ENCODE peak calls at places on chromosome 12, in six cellular contexts. Z is transverse colon, B is Panc1, N is A549, O is aorta, X is RWPE2. E is an unnamed sample.

GRCh38 chr12:50508420-50508819 is 3.6 kb downstream of the DIP2B start:
- DNase-seq in Z (no peak), B (no peak), N (no peak), O (no peak), X (no peak), E (no peak)

GRCh38 chr12:48084066-48084465 is 21.8 kb downstream of the SENP1 start:
- DNase-seq in Z (no peak), B (no peak), N (no peak), O (no peak), X (no peak), E (no peak)

GRCh38 chr12:113467154-113467513 is 4.5 kb downstream of the LHX5 start:
- DNase-seq in Z (no peak), B (no peak), N (no peak), O (no peak), X (no peak), E (no peak)

GRCh38 chr12:121786441-121786825 is 7.1 kb downstream of the RHOF start:
- DNase-seq in Z (peak; percentile 88), B (no peak), N (peak; percentile 76), O (no peak), X (peak; percentile 98), E (peak; percentile 73)

GRCh38 chr12:132506730-132507538 is 17.0 kb downstream of the FBRSL1 start:
- DNase-seq in Z (peak; percentile 31), B (no peak), N (no peak), O (peak; percentile 91), X (no peak), E (no peak)

GRCh38 chr12:67716817-67717216 is 68.3 kb downstream of the DYRK2 start:
- DNase-seq in Z (no peak), B (no peak), N (no peak), O (no peak), X (no peak), E (peak; percentile 59)

GRCh38 chr12:28088566-28089277 is 101.5 kb upstream of the CCDC91 start:
- DNase-seq in Z (no peak), B (no peak), N (no peak), O (no peak), X (no peak), E (no peak)

GRCh38 chr12:65839027-65839426 is 14.7 kb downstream of the HMGA2 start:
- DNase-seq in Z (no peak), B (no peak), N (no peak), O (no peak), X (no peak), E (no peak)

GRCh38 chr12:114858388-114859146 is 174.6 kb upstream of the TBX3 start:
- DNase-seq in Z (peak; percentile 29), B (no peak), N (peak; percentile 28), O (no peak), X (no peak), E (peak; percentile 66)

GRCh38 chr12:114919479-114919878 is 235.5 kb upstream of the TBX3 start:
- DNase-seq in Z (no peak), B (no peak), N (no peak), O (no peak), X (no peak), E (peak; percentile 49)

GRCh38 chr12:132478433-132478803 is 11.5 kb upstream of the FBRSL1 start:
- DNase-seq in Z (no peak), B (no peak), N (no peak), O (no peak), X (no peak), E (no peak)

GRCh38 chr12:93790472-93791152 is 113.4 kb downstream of the CRADD start:
- DNase-seq in Z (no peak), B (no peak), N (peak; percentile 6), O (no peak), X (peak; percentile 81), E (no peak)

GRCh38 chr12:123267991-123268843 is 3.4 kb downstream of the CDK2AP1 start:
- DNase-seq in Z (peak; percentile 20), B (no peak), N (no peak), O (peak; percentile 79), X (no peak), E (no peak)

GRCh38 chr12:857611-858010 is 91.9 kb downstream of the RAD52 start:
- DNase-seq in Z (no peak), B (no peak), N (peak; percentile 44), O (no peak), X (no peak), E (no peak)

DNA sequence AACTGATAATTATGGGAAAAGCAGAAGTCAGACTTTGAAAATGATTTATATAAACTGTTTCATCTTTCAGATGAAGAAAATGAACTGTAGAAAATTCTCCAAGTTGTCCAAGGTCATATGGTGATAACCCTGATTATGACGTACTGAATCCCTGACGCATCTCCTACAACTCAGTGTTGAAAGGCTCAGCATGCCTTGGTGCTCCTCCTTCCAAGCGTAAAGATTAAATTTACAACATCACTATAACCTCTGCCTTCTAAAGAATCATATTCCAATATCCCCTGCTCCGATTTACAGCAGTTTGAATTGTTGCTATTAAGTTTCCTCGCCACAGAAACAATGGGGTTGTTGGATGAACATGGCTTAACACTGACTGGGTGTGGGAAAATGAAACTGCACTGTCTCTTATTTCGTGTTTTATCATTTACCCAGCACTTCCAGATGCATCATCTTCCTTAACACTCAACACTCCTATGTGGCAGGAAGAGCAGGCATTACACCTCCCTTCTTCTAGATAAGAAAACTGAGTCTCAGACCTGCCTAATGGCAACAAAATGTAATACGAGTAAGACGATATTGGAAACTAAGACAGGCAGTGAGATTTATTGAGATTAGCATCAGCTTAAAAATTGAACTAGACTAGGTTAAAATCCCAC is 74.3 kb downstream of the PPM1H start:
- DNase-seq in Z (no peak), B (no peak), N (no peak), O (no peak), X (no peak), E (no peak)
- H3K4me3 ChIP-seq in Z (no peak overlapping the region), B (no peak overlapping the region), N (no peak overlapping the region), O (no peak overlapping the region), X (no peak overlapping the region), E (no peak overlapping the region)

GRCh38 chr12:124716208-124717141 is 147.2 kb downstream of the SCARB1 start:
- DNase-seq in Z (no peak), B (no peak), N (no peak), O (no peak), X (no peak), E (no peak)
- H3K4me1 ChIP-seq in Z (peaks cover 3% of the 10 kb centered on the region), B (peaks cover 42% of the 10 kb centered on the region), N (peaks cover 29% of the 10 kb centered on the region), O (no peaks in the 10 kb centered on the region), X (peaks cover 25% of the 10 kb centered on the region), E (peaks cover 19% of the 10 kb centered on the region)

DNA sequence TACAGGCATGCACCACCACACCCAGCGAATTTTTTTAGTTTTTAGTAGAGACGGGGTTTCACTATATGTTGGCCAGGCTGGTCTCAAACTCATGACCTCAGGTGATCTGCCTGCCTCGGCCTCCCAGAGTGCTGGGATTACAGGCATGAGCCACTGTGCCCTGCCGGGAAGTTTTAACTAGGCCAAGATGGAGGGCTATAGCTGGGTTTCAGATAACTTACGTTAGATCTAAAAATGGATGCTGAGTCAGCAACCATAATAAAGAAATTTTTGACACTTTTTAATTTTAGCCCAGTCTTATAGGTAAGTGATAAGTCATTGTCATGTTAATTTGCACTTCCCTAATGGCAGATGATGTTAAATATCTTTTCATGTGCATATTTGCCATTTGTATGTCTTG is 14.4 kb downstream of the ZDHHC17 start:
- DNase-seq in Z (no peak), B (no peak), N (no peak), O (no peak), X (no peak), E (no peak)
- H3K9me3 ChIP-seq in Z (no peaks in the 10 kb centered on the region), B (no peaks in the 10 kb centered on the region), N (no peaks in the 10 kb centered on the region), O (no peaks in the 10 kb centered on the region), X (no peaks in the 10 kb centered on the region), E (no peaks in the 10 kb centered on the region)

GRCh38 chr12:58860050-58860787 is 60.1 kb downstream of the LRIG3 start:
- DNase-seq in Z (no peak), B (no peak), N (no peak), O (no peak), X (no peak), E (no peak)

GRCh38 chr12:58860788-58861240 is 59.5 kb downstream of the LRIG3 start:
- DNase-seq in Z (no peak), B (no peak), N (no peak), O (no peak), X (no peak), E (no peak)

GRCh38 chr12:58858030-58858429 is 62.3 kb downstream of the LRIG3 start:
- DNase-seq in Z (no peak), B (no peak), N (no peak), O (no peak), X (no peak), E (no peak)
- H3K4me3 ChIP-seq in Z (no peak overlapping the region), B (no peak overlapping the region), N (no peak overlapping the region), O (no peak overlapping the region), X (no peak overlapping the region), E (no peak overlapping the region)

E was measured in Caco-2.